ENCODE peak calls at places on chromosomes 12 and 14, in six cellular contexts. M is HS-5; N is omental fat pad; L is activated CD8-positive, alpha-beta memory T cell treated with anti-CD3 and anti-CD28 coated beads for 24 hours; V is AG04449; Z is stimulated activated CD8-positive, alpha-beta memory T cell treated with anti-CD3 and anti-CD28 coated beads, Interleukin-4, amount 100 ng/mL, for 1 hour. B is an unnamed sample.
A peak's percentile ranks its signal among the peaks of the same experiment; 100 is the strongest.

GRCh38 chr14:56339855-56340701 is 221.9 kb downstream of the PELI2 start:
- DNase-seq in M (peak; percentile 79), N (peak; percentile 52), L (peak; percentile 71), V (peak; percentile 87), Z (peak; percentile 10), B (peak; percentile 70)

GRCh38 chr14:93648440-93649168 is 139.7 kb downstream of the PRIMA1 start:
- DNase-seq in M (no peak), N (no peak), L (no peak), V (no peak), Z (no peak), B (peak; percentile 50)

GRCh38 chr14:68910540-68910939 is 68.6 kb downstream of the ACTN1 start:
- DNase-seq in M (no peak), N (no peak), L (peak; percentile 70), V (no peak), Z (no peak), B (no peak)

GRCh38 chr12:50006754-50007442 is 18.4 kb downstream of the RACGAP1 start:
- DNase-seq in M (peak; percentile 49), N (no peak), L (no peak), V (no peak), Z (no peak), B (no peak)

GRCh38 chr12:14825256-14825655 is 11.3 kb upstream of the SMCO3 start:
- DNase-seq in M (no peak), N (no peak), L (no peak), V (no peak), Z (no peak), B (no peak)

GRCh38 chr14:69346710-69347109 is 51.4 kb downstream of the ERH start:
- DNase-seq in M (no peak), N (no peak), L (no peak), V (no peak), Z (no peak), B (peak; percentile 79)

GRCh38 chr12:67525500-67525884 is 123.1 kb upstream of the DYRK2 start:
- DNase-seq in M (no peak), N (no peak), L (no peak), V (no peak), Z (no peak), B (no peak)

GRCh38 chr12:66296171-66296683 is 6.1 kb upstream of the HELB start:
- DNase-seq in M (no peak), N (no peak), L (no peak), V (no peak), Z (no peak), B (no peak)

GRCh38 chr12:70197362-70197744 is 45.9 kb upstream of the CNOT2 start:
- DNase-seq in M (no peak), N (no peak), L (no peak), V (no peak), Z (no peak), B (no peak)

GRCh38 chr12:119994892-119995658 is 6.0 kb downstream of the BICDL1 start:
- DNase-seq in M (no peak), N (no peak), L (no peak), V (no peak), Z (no peak), B (no peak)

GRCh38 chr12:106767206-106767605 is 7.3 kb upstream of the RIC8B start:
- DNase-seq in M (no peak), N (no peak), L (no peak), V (no peak), Z (no peak), B (no peak)

GRCh38 chr12:46661161-46661845 is 164.5 kb downstream of the SLC38A4 start:
- DNase-seq in M (peak; percentile 64), N (no peak), L (no peak), V (peak; percentile 67), Z (no peak), B (peak; percentile 30)

GRCh38 chr14:76876076-76876475 is 49.9 kb downstream of the LRRC74A start:
- DNase-seq in M (peak; percentile 22), N (no peak), L (peak; percentile 78), V (peak; percentile 24), Z (peak; percentile 17), B (peak; percentile 75)

GRCh38 chr14:97218713-97219355 is 421.7 kb downstream of the VRK1 start:
- DNase-seq in M (no peak), N (no peak), L (peak; percentile 79), V (no peak), Z (no peak), B (no peak)

GRCh38 chr14:32594766-32595165 is 265.7 kb downstream of the AKAP6 start:
- DNase-seq in M (peak; percentile 46), N (no peak), L (no peak), V (peak; percentile 53), Z (no peak), B (no peak)

GRCh38 chr12:82660541-82661325 is 26.0 kb upstream of the TMTC2 start:
- DNase-seq in M (no peak), N (no peak), L (no peak), V (no peak), Z (no peak), B (no peak)

GRCh38 chr12:126998747-126999285 is 1268.2 kb upstream of the TMEM132C start:
- DNase-seq in M (no peak), N (no peak), L (no peak), V (no peak), Z (no peak), B (no peak)

GRCh38 chr14:89625208-89625987 is 208.4 kb upstream of the FOXN3 start:
- DNase-seq in M (no peak), N (no peak), L (no peak), V (no peak), Z (no peak), B (peak; percentile 47)

GRCh38 chr14:75242546-75243273 is 35.9 kb upstream of the FOS start:
- DNase-seq in M (no peak), N (no peak), L (no peak), V (no peak), Z (no peak), B (no peak)

GRCh38 chr14:103526247-103526913 is 2.6 kb upstream of the TRMT61A start:
- DNase-seq in M (no peak), N (no peak), L (no peak), V (no peak), Z (no peak), B (no peak)

B was measured in BE2C.